ENCODE peak calls at places on chromosome X, in six cellular contexts. C is epithelial cell of esophagus, P is cardiac muscle cell, B is GM20000, F is astrocyte, T is brain microvascular endothelial cell. V is an unnamed sample.

GRCh38 chrX:586351-586750 is 44.2 kb upstream of the SHOX start:
- DNase-seq in C (no peak), P (no peak), B (no peak), F (no peak), T (no peak), V (no peak)

GRCh38 chrX:11363069-11363594 is 69.9 kb downstream of the AMELX start:
- DNase-seq in C (no peak), P (no peak), B (no peak), F (no peak), T (no peak), V (no peak)

GRCh38 chrX:133838761-133839676 is 146.4 kb downstream of the GPC3 start:
- DNase-seq in C (peak; percentile 24), P (peak; percentile 76), B (peak; percentile 3), F (no peak), T (no peak), V (peak; percentile 54)

GRCh38 chrX:47169726-47170515 is 23.7 kb upstream of the UBA1 start:
- DNase-seq in C (no peak), P (no peak), B (no peak), F (peak; percentile 43), T (no peak), V (no peak)

GRCh38 chrX:124680287-124680686 is 333.9 kb downstream of the SH2D1A start:
- DNase-seq in C (no peak), P (no peak), B (no peak), F (no peak), T (no peak), V (no peak)

GRCh38 chrX:18582910-18583493 is 88.9 kb downstream of the RS1 start:
- DNase-seq in C (no peak), P (no peak), B (no peak), F (no peak), T (no peak), V (no peak)

GRCh38 chrX:9538544-9539045 is 73.7 kb downstream of the TBL1X start:
- DNase-seq in C (no peak), P (no peak), B (no peak), F (no peak), T (no peak), V (peak; percentile 68)

GRCh38 chrX:54640103-54640428 is 110.0 kb downstream of the GNL3L start:
- DNase-seq in C (no peak), P (no peak), B (no peak), F (no peak), T (no peak), V (no peak)

GRCh38 chrX:110733166-110733565 is 62.5 kb downstream of the CHRDL1 start:
- DNase-seq in C (no peak), P (no peak), B (no peak), F (peak; percentile 18), T (no peak), V (no peak)

GRCh38 chrX:31609130-31609529 is 537.3 kb upstream of the FTHL17 start:
- DNase-seq in C (peak; percentile 90), P (no peak), B (no peak), F (peak; percentile 79), T (peak; percentile 90), V (no peak)

GRCh38 chrX:1392376-1393130 is 640 bp upstream of the SLC25A6 start:
- DNase-seq in C (peak; percentile 71), P (peak; percentile 70), B (peak; percentile 83), F (peak; percentile 51), T (peak; percentile 40), V (no peak)

GRCh38 chrX:20215565-20215964 is 51.1 kb downstream of the RPS6KA3 start:
- DNase-seq in C (no peak), P (no peak), B (no peak), F (no peak), T (no peak), V (no peak)

GRCh38 chrX:13533726-13534125 is 35.7 kb upstream of the EGFL6 start:
- DNase-seq in C (peak; percentile 78), P (no peak), B (no peak), F (peak; percentile 8), T (no peak), V (no peak)

GRCh38 chrX:22278375-22278774 is 5.7 kb downstream of the CBLL2 start:
- DNase-seq in C (peak; percentile 27), P (peak; percentile 26), B (no peak), F (no peak), T (no peak), V (no peak)

GRCh38 chrX:105695451-105695850 is 126.9 kb upstream of the NRK start:
- DNase-seq in C (peak; percentile 75), P (no peak), B (no peak), F (peak; percentile 44), T (no peak), V (no peak)

GRCh38 chrX:21741869-21742701 is 15.8 kb downstream of the SMPX start:
- DNase-seq in C (no peak), P (peak; percentile 44), B (no peak), F (peak; percentile 40), T (peak; percentile 56), V (no peak)

GRCh38 chrX:41245641-41246040 is 88.3 kb upstream of the DDX3X start:
- DNase-seq in C (no peak), P (no peak), B (no peak), F (no peak), T (no peak), V (no peak)

GRCh38 chrX:9434151-9434550 is 30.7 kb upstream of the TBL1X start:
- DNase-seq in C (no peak), P (no peak), B (no peak), F (peak; percentile 20), T (no peak), V (no peak)

GRCh38 chrX:413322-414201 is 26.9 kb upstream of the PPP2R3B start:
- DNase-seq in C (no peak), P (peak; percentile 69), B (no peak), F (peak; percentile 45), T (peak; percentile 13), V (no peak)

GRCh38 chrX:74535633-74536141 is 78.7 kb downstream of the RLIM start:
- DNase-seq in C (peak; percentile 81), P (peak; percentile 43), B (peak; percentile 51), F (peak; percentile 70), T (peak; percentile 27), V (no peak)

GRCh38 chrX:105475801-105476200 is 255.3 kb upstream of the TEX13A start:
- DNase-seq in C (peak; percentile 13), P (no peak), B (no peak), F (no peak), T (no peak), V (no peak)

GRCh38 chrX:68842351-68842750 is 13.5 kb downstream of the EFNB1 start:
- DNase-seq in C (no peak), P (no peak), B (no peak), F (no peak), T (no peak), V (no peak)

GRCh38 chrX:114508836-114509235 is 75.0 kb upstream of the HTR2C start:
- DNase-seq in C (peak; percentile 21), P (no peak), B (no peak), F (no peak), T (no peak), V (no peak)

GRCh38 chrX:50996930-50997329 is 86.4 kb downstream of the BMP15 start:
- DNase-seq in C (no peak), P (no peak), B (no peak), F (no peak), T (no peak), V (no peak)
- TF ChIP-seq CTCF in C (no peak), P (no peak), B (no peak), F (no peak), T (no peak), V (no peak)

GRCh38 chrX:43560247-43560946 is 95.7 kb upstream of the MAOA start:
- DNase-seq in C (peak; percentile 5), P (no peak), B (no peak), F (no peak), T (no peak), V (no peak)

GRCh38 chrX:43557792-43558191 is 98.3 kb upstream of the MAOA start:
- DNase-seq in C (peak; percentile 63), P (peak; percentile 74), B (peak; percentile 35), F (peak; percentile 20), T (peak; percentile 49), V (peak; percentile 52)

GRCh38 chrX:43562372-43562771 is 93.7 kb upstream of the MAOA start:
- DNase-seq in C (no peak), P (no peak), B (no peak), F (no peak), T (no peak), V (no peak)

GRCh38 chrX:43556207-43556606 is 99.9 kb upstream of the MAOA start:
- DNase-seq in C (no peak), P (no peak), B (no peak), F (no peak), T (no peak), V (no peak)

DNA sequence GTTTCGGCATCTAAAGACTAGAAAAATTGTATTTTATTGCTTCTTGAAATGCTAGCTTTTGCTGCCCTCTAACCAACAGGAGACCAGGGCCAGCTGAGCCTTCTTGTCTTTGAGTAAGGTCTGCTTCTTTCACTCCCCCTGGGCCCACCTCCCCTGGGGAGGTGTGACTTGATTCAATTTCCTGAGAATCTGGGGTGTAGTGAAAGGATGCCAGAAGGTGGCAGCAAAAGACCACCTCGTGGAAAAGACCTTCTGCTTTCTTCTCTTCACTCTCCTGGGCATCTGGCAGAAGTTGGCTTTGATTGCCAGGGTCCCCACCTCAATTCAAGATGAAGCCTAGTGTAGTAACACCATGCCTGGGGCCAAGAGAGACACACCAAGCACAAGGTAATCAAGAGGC is 96.5 kb upstream of the MAOA start:
- DNase-seq in C (peak; percentile 53), P (peak; percentile 71), B (peak; percentile 3), F (peak; percentile 9), T (peak; percentile 22), V (peak; percentile 66)
- TF ChIP-seq CTCF in C (peak; percentile 74), P (peak; percentile 57), B (no peak), F (peak; percentile 53), T (peak; percentile 69), V (peak; percentile 69)

DNA sequence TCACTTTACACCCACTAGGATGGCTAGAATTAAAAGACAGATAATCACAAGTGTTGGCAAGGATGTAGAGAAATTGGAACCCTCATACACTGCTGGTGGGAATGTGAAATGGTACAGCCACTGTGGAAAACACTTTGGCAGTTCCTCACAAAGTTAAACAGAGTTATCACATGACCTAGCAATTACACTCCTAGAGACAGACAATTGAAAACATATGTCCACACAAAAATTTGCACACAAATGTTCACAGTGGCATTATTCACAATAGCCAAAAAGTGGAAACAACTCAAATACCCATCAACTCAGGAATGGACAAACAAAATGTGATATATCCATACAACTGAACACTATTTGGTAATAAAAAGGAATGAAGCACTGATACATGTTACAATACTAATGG is 5.7 kb downstream of the ZNF280C start:
- DNase-seq in C (no peak), P (no peak), B (no peak), F (no peak), T (no peak), V (no peak)
- TF ChIP-seq CTCF in C (no peak), P (no peak), B (no peak), F (no peak), T (no peak), V (no peak)

DNA sequence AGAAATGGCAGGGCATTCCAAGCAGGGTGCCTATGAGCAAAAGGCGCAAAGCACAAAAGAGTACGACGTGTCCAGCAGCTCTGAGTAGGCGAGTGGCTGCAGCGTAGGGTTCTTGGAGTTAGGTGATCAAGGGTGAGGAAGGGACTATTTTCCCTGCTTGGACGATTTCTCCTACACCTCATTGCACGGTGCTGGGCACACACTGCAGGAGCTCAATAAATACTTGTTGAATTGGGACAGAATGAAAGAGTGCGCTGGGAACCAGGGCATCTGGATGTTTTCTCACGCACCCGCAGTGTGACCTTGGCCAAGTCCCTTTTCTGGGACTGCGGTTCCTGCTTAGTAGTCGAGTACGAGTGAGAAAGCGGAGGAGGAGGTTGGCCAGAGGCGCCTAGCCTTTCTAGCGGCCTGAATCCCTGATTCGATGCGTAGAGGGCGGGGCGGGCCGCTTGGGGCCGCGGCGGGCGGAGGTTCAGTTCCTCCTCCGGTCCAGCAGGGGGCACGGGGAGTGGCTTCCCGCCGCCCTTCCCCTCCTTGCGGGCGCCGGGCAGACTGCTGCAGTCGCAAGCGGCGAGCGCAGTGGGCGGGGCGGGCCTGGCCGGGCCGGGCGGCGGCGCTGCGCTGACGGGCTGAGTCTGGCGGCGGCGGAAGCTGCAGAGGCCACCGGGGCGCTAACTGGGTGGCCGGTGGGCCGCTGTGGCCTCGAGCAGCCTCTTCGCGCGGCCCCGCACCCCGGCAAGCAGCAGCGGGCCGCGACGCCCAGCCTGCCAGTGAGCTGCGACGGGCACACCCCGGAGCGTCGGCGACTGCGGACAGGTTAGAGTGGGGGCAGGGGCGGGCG is at the start of gene FAM199X:
- DNase-seq in C (peak; percentile 84), P (peak; percentile 96), B (peak; percentile 91), F (peak; percentile 77), T (peak; percentile 80), V (peak; percentile 85)
- TF ChIP-seq CTCF in C (peak; percentile 44), P (peak; percentile 52), B (peak; percentile 4), F (peak; percentile 8), T (peak; percentile 57), V (peak; percentile 69)

V was measured in DND-41.